ENCODE peak calls at places on chromosome 17, in eight cellular contexts. O is HTR-8/SVneo; N is activated CD4-positive, alpha-beta memory T cell treated with anti-CD3 and anti-CD28 coated beads, Interleukin-2, amount 10 ng/mL, durations not matched to agents 7 days and 5 days; C is HS-27A; X is heart right ventricle; S is T47D; I is myocyte; Z is CD8-positive, alpha-beta T cell. H is an unnamed sample.

GRCh38 chr17:59277031-59277430 is 54.4 kb upstream of the YPEL2 start:
- DNase-seq in O (no peak), C (no peak), X (no peak), S (no peak), Z (no peak), I (no peak), N (no peak), H (no peak)

GRCh38 chr17:32007463-32008298 is 498 bp downstream of the LRRC37B start:
- DNase-seq in S (peak), X (no peak), O (peak), I (peak), C (no peak), Z (peak), N (peak), H (peak)

GRCh38 chr17:2967515-2967914 is 95.9 kb downstream of the OR1D5 start:
- DNase-seq in I (no peak), X (no peak), N (no peak), O (no peak), S (no peak), Z (no peak), C (no peak), H (no peak)

GRCh38 chr17:39270923-39271322 is 45.2 kb upstream of the STAC2 start:
- DNase-seq in I (peak), S (peak), X (no peak), O (no peak), C (no peak), N (no peak), Z (no peak), H (no peak)

GRCh38 chr17:57294075-57294474 is 37.8 kb downstream of the MSI2 start:
- DNase-seq in O (no peak), I (no peak), C (no peak), X (no peak), S (no peak), N (no peak), Z (no peak), H (no peak)

GRCh38 chr17:8123695-8124349 is at the start of gene HES7:
- DNase-seq in I (peak), O (no peak), N (no peak), Z (no peak), C (no peak), X (no peak), S (no peak), H (peak)

GRCh38 chr17:40417258-40417608 is 463 bp downstream of the TOP2A start:
- DNase-seq in S (peak), I (no peak), N (no peak), Z (no peak), C (peak), X (no peak), O (no peak), H (peak)

GRCh38 chr17:78729636-78730035 is 52.4 kb downstream of the CYTH1 start:
- DNase-seq in N (no peak), C (no peak), X (no peak), S (peak), Z (no peak), O (no peak), I (no peak), H (no peak)

GRCh38 chr17:56939869-56940484 is 20.9 kb downstream of the COIL start:
- DNase-seq in X (no peak), N (no peak), C (no peak), S (peak), I (peak), O (peak), Z (no peak), H (no peak)

GRCh38 chr17:1032391-1032790 is 35.5 kb downstream of the TIMM22 start:
- DNase-seq in I (no peak), N (no peak), Z (no peak), C (no peak), X (no peak), S (no peak), O (no peak), H (no peak)

GRCh38 chr17:63446981-63447687 is 1.0 kb upstream of the CYB561 start:
- DNase-seq in S (peak), I (no peak), O (no peak), C (no peak), N (peak), Z (no peak), X (no peak), H (no peak)

GRCh38 chr17:74379495-74380085 is 12.3 kb downstream of the GPR142 start:
- DNase-seq in I (peak), N (peak), C (no peak), X (peak), O (peak), S (peak), Z (peak), H (peak)

GRCh38 chr17:76137351-76138233 is 3.5 kb downstream of the FOXJ1 start:
- DNase-seq in O (no peak), C (no peak), Z (no peak), X (no peak), S (no peak), I (no peak), N (no peak), H (no peak)

GRCh38 chr17:35932576-35932975 is 2.0 kb upstream of the RDM1 start:
- DNase-seq in S (no peak), O (no peak), Z (no peak), X (no peak), C (no peak), N (no peak), I (no peak), H (no peak)

GRCh38 chr17:15947331-15947730 is 2.4 kb downstream of the ADORA2B start:
- DNase-seq in Z (no peak), X (no peak), N (no peak), C (no peak), S (no peak), O (no peak), I (no peak), H (no peak)

GRCh38 chr17:42819939-42820535 is 4.0 kb downstream of the BECN1 start:
- DNase-seq in O (peak), S (peak), N (peak), X (peak), Z (peak), I (peak), C (no peak), H (peak)